ENCODE peak calls at places on chromosome 14, in four cellular contexts. Y is PC-3, C is DND-41, T is adrenal gland. V is an unnamed sample.

GRCh38 chr14:71852201-71852600 is 80.0 kb upstream of the RGS6 start:
- DNase-seq in C (no peak), T (no peak), Y (no peak), V (no peak)

GRCh38 chr14:72801841-72802587 is 91.9 kb downstream of the DPF3 start:
- DNase-seq in C (no peak), T (no peak), Y (peak), V (no peak)

GRCh38 chr14:100102156-100102785 is 37.0 kb downstream of the EVL start:
- DNase-seq in T (no peak), Y (no peak), C (no peak), V (no peak)

GRCh38 chr14:75440733-75441474 is 13.1 kb downstream of the JDP2 start:
- DNase-seq in C (no peak), T (peak), Y (no peak), V (no peak)

GRCh38 chr14:57068511-57068910 is 200.2 kb downstream of the EXOC5 start:
- DNase-seq in C (no peak), Y (no peak), T (no peak), V (no peak)

GRCh38 chr14:105528197-105528858 is 1.9 kb downstream of the TMEM121 start:
- DNase-seq in Y (peak), T (peak), C (peak), V (peak)

GRCh38 chr14:56716705-56717104 is 93.6 kb downstream of the OTX2 start:
- DNase-seq in Y (no peak), T (no peak), C (no peak), V (no peak)

GRCh38 chr14:78188882-78189281 is 18.7 kb downstream of the NRXN3 start:
- DNase-seq in C (no peak), T (no peak), Y (no peak), V (no peak)

GRCh38 chr14:105107351-105107750 is 42.1 kb upstream of the GPR132 start:
- DNase-seq in Y (no peak), T (no peak), C (no peak), V (no peak)

GRCh38 chr14:77258566-77258965 is 12.4 kb downstream of the NGB start:
- DNase-seq in T (no peak), C (no peak), Y (no peak), V (no peak)

GRCh38 chr14:23056956-23057756 is at the start of gene CDH24:
- DNase-seq in T (peak), C (peak), Y (peak), V (no peak)

GRCh38 chr14:95835331-95835730 is 41.3 kb upstream of the TUNAR start:
- DNase-seq in C (no peak), Y (no peak), T (no peak), V (no peak)

GRCh38 chr14:66495214-66496098 is 9.3 kb downstream of the CCDC196 start:
- DNase-seq in Y (peak), C (peak), T (peak), V (peak)

GRCh38 chr14:32578181-32578580 is 249.1 kb downstream of the AKAP6 start:
- DNase-seq in Y (no peak), C (no peak), T (no peak), V (no peak)

GRCh38 chr14:90274808-90275454 is 18.6 kb downstream of the PSMC1 start:
- DNase-seq in T (no peak), Y (no peak), C (no peak), V (peak)

GRCh38 chr14:75453817-75454434 is 26.1 kb downstream of the JDP2 start:
- DNase-seq in T (no peak), C (no peak), Y (no peak), V (no peak)

GRCh38 chr14:71675126-71675901 is 256.9 kb upstream of the RGS6 start:
- DNase-seq in Y (no peak), T (no peak), C (no peak), V (no peak)

GRCh38 chr14:23544511-23545447 is 6.8 kb downstream of the ZFHX2 start:
- DNase-seq in Y (no peak), T (peak), C (no peak), V (no peak)

GRCh38 chr14:50018236-50019210 is 97.8 kb downstream of the VCPKMT start:
- DNase-seq in Y (peak), T (peak), C (no peak), V (peak)

GRCh38 chr14:22433059-22433458 is 156.0 kb downstream of the DAD1 start:
- DNase-seq in C (no peak), Y (no peak), T (no peak), V (no peak)

GRCh38 chr14:101365329-101366158 is 195.8 kb upstream of the DIO3 start:
- DNase-seq in T (no peak), Y (no peak), C (no peak), V (no peak)

GRCh38 chr14:61438860-61439765 is 117.7 kb downstream of the PRKCH start:
- DNase-seq in T (peak), C (peak), Y (peak), V (peak)
- H3K4me3 ChIP-seq in T (no peak), C (no peak), Y (peak), V (no peak)

DNA sequence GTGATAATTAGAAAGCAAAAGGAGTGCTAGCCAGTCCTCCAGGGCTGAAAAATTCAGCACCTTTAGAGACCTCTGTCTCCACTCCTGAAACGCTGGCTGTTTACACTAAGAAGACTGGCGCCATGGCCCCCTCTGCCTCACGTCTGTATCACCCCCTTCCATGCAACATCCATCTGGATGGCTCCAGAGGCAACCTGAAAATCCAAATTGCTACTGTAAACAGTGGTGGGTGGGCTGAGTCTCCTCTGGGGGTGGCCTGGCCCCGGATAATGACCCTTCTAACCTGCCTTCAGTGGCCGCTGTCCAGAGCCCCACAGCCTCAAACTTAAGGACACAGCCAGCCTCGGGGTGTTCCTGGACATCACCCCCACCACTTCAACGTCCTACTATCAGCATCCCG is 1.4 kb downstream of the PRKD1 start:
- DNase-seq in C (no peak), Y (no peak), T (no peak), V (no peak)
- H3K27ac ChIP-seq in C (no peak), Y (no peak), T (no peak), V (no peak)

GRCh38 chr14:68950111-68950510 is 29.0 kb downstream of the ACTN1 start:
- DNase-seq in C (no peak), T (peak), Y (no peak), V (no peak)

GRCh38 chr14:68952544-68953535 is 26.3 kb downstream of the ACTN1 start:
- DNase-seq in T (no peak), Y (no peak), C (no peak), V (no peak)

GRCh38 chr14:68951800-68952540 is 27.1 kb downstream of the ACTN1 start:
- DNase-seq in T (no peak), C (no peak), Y (no peak), V (no peak)

GRCh38 chr14:68949236-68949965 is 29.7 kb downstream of the ACTN1 start:
- DNase-seq in Y (no peak), T (no peak), C (no peak), V (no peak)

GRCh38 chr14:68951051-68951797 is 27.9 kb downstream of the ACTN1 start:
- DNase-seq in Y (peak), C (no peak), T (peak), V (peak)
- H3K4me3 ChIP-seq in Y (peak), C (no peak), T (no peak), V (no peak)

GRCh38 chr14:103870144-103870876 is 22.9 kb upstream of the PPP1R13B start:
- DNase-seq in C (no peak), T (no peak), Y (no peak), V (no peak)

GRCh38 chr14:103875010-103875409 is 27.6 kb upstream of the PPP1R13B start:
- DNase-seq in C (no peak), Y (no peak), T (no peak), V (no peak)

GRCh38 chr14:103871596-103872480 is 24.5 kb upstream of the PPP1R13B start:
- DNase-seq in T (no peak), C (no peak), Y (no peak), V (no peak)

GRCh38 chr14:103870891-103871595 is 23.7 kb upstream of the PPP1R13B start:
- DNase-seq in T (no peak), Y (no peak), C (no peak), V (no peak)

DNA sequence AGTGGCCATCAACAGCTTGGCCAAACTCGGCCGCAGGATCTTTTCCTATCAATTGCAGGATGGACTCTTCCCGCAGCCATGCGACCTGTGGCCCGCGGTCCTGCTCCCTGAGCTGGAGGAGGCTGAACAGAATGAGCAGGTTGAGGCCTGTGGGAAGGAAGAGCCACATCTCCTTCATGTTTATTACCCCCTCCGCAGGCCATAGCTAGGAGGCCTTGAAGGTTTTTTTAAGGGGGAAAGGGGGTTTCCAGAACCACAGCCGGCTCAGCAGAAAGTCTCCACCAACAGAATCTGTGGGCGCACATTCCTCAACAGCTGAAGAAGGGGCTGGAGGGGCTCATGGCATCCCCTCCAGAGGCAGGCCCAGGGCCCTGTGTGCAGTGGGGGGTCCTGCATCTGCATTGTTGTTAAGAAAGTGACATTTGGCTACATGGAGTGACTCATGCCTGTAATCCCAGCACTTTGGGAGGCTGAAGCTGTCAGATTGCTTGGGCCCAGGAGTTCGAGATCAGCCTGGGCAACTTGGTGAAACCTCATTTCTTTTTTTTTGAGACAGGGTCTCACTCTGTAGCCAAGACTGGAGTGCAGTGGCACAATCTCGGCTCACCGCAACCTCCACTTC is 25.2 kb upstream of the PPP1R13B start:
- DNase-seq in Y (no peak), T (no peak), C (no peak), V (no peak)
- H3K27ac ChIP-seq in Y (no peak), T (no peak), C (no peak), V (no peak)

GRCh38 chr14:74400919-74401503 is 25.0 kb downstream of the SYNDIG1L start:
- DNase-seq in Y (no peak), T (no peak), C (no peak), V (no peak)

GRCh38 chr14:74402264-74403251 is 23.5 kb downstream of the SYNDIG1L start:
- DNase-seq in Y (no peak), T (no peak), C (no peak), V (no peak)

GRCh38 chr14:74403619-74404417 is 22.2 kb downstream of the SYNDIG1L start:
- DNase-seq in T (no peak), Y (no peak), C (no peak), V (no peak)

GRCh38 chr14:74400328-74400727 is 25.7 kb downstream of the SYNDIG1L start:
- DNase-seq in T (no peak), C (no peak), Y (no peak), V (peak)

DNA sequence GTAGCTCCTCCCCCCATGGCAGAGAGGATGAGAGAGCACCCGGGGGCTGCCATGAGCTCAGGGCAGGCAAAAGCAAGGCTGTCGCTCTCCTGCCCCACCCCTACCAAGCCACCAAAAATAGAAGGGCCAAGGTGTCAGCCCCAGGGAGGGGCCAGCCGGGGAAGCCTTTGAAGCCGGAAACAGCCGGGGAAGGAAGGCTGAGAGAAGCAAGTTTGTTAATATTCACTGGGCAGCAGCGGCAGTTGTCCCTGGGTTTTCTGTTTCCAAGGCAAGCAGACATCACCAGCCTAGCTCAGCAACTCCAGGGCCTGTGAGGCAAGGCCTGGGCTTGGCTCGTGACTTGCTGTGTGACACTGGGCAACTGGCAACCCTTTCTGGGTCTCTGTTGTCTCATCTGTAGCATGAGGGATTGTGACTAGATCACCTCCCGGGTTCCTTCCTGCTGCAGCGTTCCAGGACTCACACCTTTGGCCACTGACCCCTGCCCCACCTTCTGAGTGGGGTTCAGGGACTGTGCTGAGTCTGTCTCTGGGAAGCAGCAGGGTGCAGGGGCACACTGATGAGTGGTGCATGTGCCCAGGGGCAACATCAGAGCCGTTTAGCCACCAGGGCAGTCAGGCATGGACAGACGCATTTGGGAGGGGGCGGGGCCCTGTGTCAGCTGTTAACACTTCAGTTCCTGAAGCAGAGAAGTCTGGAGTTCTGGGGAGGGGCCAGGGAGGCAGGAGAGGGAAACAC is 24.3 kb downstream of the SYNDIG1L start:
- DNase-seq in C (peak), T (peak), Y (no peak), V (no peak)
- H3K4me3 ChIP-seq in C (no peak), T (no peak), Y (no peak), V (no peak)

GRCh38 chr14:68279437-68279720 is 459.8 kb downstream of the RAD51B start:
- DNase-seq in C (no peak), T (no peak), Y (no peak), V (no peak)
- H3K27ac ChIP-seq in C (no peak), T (no peak), Y (no peak), V (no peak)

GRCh38 chr14:20630340-20631022 is 11.0 kb downstream of the OR6S1 start:
- DNase-seq in Y (peak), C (no peak), T (no peak), V (peak)
- H3K4me3 ChIP-seq in Y (peak), C (no peak), T (no peak), V (peak)

GRCh38 chr14:102472815-102473158 is 36.8 kb downstream of the ANKRD9 start:
- DNase-seq in T (no peak), C (no peak), Y (no peak), V (no peak)
- H3K27ac ChIP-seq in T (no peak), C (no peak), Y (no peak), V (no peak)

DNA sequence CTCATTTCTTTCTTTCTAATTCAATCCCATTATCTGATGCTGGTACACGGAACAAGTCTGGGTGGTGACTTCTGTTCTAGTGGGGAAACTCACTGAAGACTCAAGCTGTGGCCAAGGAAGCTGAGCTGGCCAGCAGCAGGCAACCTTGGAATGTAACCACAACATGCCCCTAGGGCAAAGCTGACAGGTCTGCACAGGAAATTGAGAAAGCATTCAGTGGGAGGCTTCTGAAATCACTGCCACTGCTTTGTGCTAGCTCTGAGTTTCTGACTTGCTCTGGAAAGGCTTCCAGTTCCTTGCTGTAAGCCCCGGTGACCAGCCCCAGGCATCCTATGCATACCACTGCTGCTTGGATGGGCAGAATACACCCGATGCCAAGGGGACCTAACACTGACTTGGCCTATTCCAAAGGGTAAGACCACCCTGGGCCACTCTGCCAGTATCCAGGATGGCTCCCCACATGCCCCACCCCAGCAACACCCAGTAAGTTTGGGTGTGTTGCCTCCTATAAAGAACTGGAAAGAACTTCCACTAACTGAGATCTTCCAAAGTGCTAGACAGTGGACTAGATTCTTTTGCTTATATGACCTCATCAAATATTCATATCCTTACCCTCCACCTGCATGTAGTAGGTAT is 84.5 kb upstream of the CDKN3 start:
- DNase-seq in Y (peak), C (no peak), T (peak), V (peak)
- H3K4me3 ChIP-seq in Y (peak), C (no peak), T (no peak), V (no peak)

V was measured in brain microvascular endothelial cell.